ENCODE peak calls at places on chromosomes 1 and 21, in five cellular contexts. K, M, E, F and D are unnamed samples.

GRCh38 chr1:50421768-50422674 is 1.2 kb downstream of the DMRTA2 start:
- DNase-seq in F (no peak), K (no peak), E (peak), M (no peak), D (no peak)

GRCh38 chr1:16927711-16928485 is 6.2 kb downstream of the CROCC start:
- DNase-seq in E (peak), M (no peak), K (no peak), F (no peak), D (no peak)

GRCh38 chr1:168470821-168471473 is 72.8 kb downstream of the XCL2 start:
- DNase-seq in M (no peak), F (peak), E (no peak), K (peak), D (no peak)

GRCh38 chr1:230210326-230210978 is 143.4 kb downstream of the GALNT2 start:
- DNase-seq in F (peak), K (no peak), E (no peak), M (no peak), D (no peak)

GRCh38 chr21:36548866-36549265 is 68.9 kb upstream of the CLDN14 start:
- DNase-seq in E (no peak), K (no peak), F (no peak), M (no peak), D (no peak)

GRCh38 chr1:39270368-39270767 is 65.9 kb downstream of the MACF1 start:
- DNase-seq in M (no peak), E (no peak), K (no peak), F (no peak), D (no peak)

GRCh38 chr1:159869173-159869572 is 6.7 kb upstream of the VSIG8 start:
- DNase-seq in F (peak), M (no peak), K (no peak), E (no peak), D (no peak)

GRCh38 chr1:203311368-203312301 is 6.3 kb downstream of the BTG2 start:
- DNase-seq in K (no peak), M (no peak), F (no peak), E (no peak), D (no peak)

GRCh38 chr1:219518168-219518905 is 94.6 kb downstream of the ZC3H11B start:
- DNase-seq in F (peak), E (peak), M (no peak), K (peak), D (no peak)

GRCh38 chr1:76494807-76495206 is 372.5 kb upstream of the ST6GALNAC5 start:
- DNase-seq in M (no peak), F (no peak), K (no peak), E (no peak), D (no peak)

GRCh38 chr1:243246916-243247315 is 8.2 kb downstream of the CEP170 start:
- DNase-seq in E (no peak), K (no peak), M (no peak), F (peak), D (no peak)

GRCh38 chr1:226203237-226203636 is 16.7 kb upstream of the ACBD3 start:
- DNase-seq in F (no peak), E (no peak), K (no peak), M (no peak), D (no peak)

GRCh38 chr1:160537714-160538665 is 14.9 kb upstream of the SLAMF6 start:
- DNase-seq in F (no peak), M (no peak), E (no peak), K (no peak), D (no peak)

GRCh38 chr1:109112056-109112651 is 1.8 kb upstream of the ELAPOR1 start:
- DNase-seq in K (no peak), F (no peak), E (peak), M (no peak), D (no peak)

GRCh38 chr1:151806170-151806569 is 951 bp upstream of the LINGO4 start:
- DNase-seq in K (no peak), M (no peak), E (peak), F (no peak), D (no peak)

GRCh38 chr1:233238884-233239432 is 56.6 kb downstream of the PCNX2 start:
- DNase-seq in M (no peak), F (no peak), K (no peak), E (no peak), D (no peak)

GRCh38 chr1:232524056-232524455 is 105.9 kb downstream of the SIPA1L2 start:
- DNase-seq in M (no peak), F (peak), E (no peak), K (no peak), D (no peak)

GRCh38 chr1:200242379-200243041 is 167.3 kb downstream of the ZNF281 start:
- DNase-seq in M (no peak), E (no peak), K (no peak), F (no peak), D (no peak)

GRCh38 chr1:175901076-175901475 is 157.7 kb upstream of the TNR start:
- DNase-seq in E (no peak), F (no peak), M (no peak), K (no peak), D (no peak)

GRCh38 chr1:245258271-245258920 is 103.6 kb downstream of the KIF26B start:
- DNase-seq in M (peak), K (peak), F (no peak), E (no peak), D (no peak)

GRCh38 chr1:112618114-112618720 is 724 bp downstream of the ST7L start:
- DNase-seq in M (no peak), K (no peak), E (peak), F (no peak), D (no peak)

GRCh38 chr1:246450485-246451251 is 56.4 kb downstream of the SMYD3 start:
- DNase-seq in E (peak), M (no peak), K (no peak), F (peak), D (no peak)

GRCh38 chr1:211639500-211640361 is 35.7 kb downstream of the NEK2 start:
- DNase-seq in K (no peak), M (peak), F (peak), E (no peak), D (peak)

GRCh38 chr1:239606850-239607400 is 220.6 kb downstream of the CHRM3 start:
- DNase-seq in E (no peak), F (no peak), K (no peak), M (no peak), D (no peak)

GRCh38 chr1:8373547-8374270 is 55.8 kb downstream of the SLC45A1 start:
- DNase-seq in M (no peak), K (no peak), E (no peak), F (peak), D (no peak)

GRCh38 chr1:17094664-17095063 is 24.6 kb downstream of the PADI2 start:
- DNase-seq in K (no peak), E (no peak), M (no peak), F (no peak), D (no peak)

GRCh38 chr21:44926364-44927101 is 5.8 kb upstream of the ITGB2 start:
- DNase-seq in F (peak), K (no peak), M (no peak), E (no peak), D (no peak)

GRCh38 chr1:32801096-32801713 is 16.0 kb downstream of the YARS1 start:
- DNase-seq in E (no peak), M (no peak), K (no peak), F (peak), D (no peak)

GRCh38 chr1:182615468-182616129 is 11.4 kb upstream of the RGS16 start:
- DNase-seq in K (no peak), E (peak), F (peak), M (peak), D (no peak)

GRCh38 chr21:43611598-43612369 is 47.5 kb downstream of the HSF2BP start:
- DNase-seq in E (peak), M (peak), F (peak), K (peak), D (no peak)

GRCh38 chr1:39969048-39969447 is 14.1 kb downstream of the MFSD2A start:
- DNase-seq in M (peak), E (no peak), F (no peak), K (no peak), D (no peak)

GRCh38 chr1:7646981-7647901 is 123.9 kb upstream of the VAMP3 start:
- DNase-seq in F (no peak), M (peak), E (peak), K (peak), D (no peak)

GRCh38 chr1:203828002-203828401 is 32.6 kb downstream of the ZBED6 start:
- DNase-seq in M (no peak), F (no peak), K (no peak), E (no peak), D (no peak)

GRCh38 chr1:204087893-204088528 is 15.1 kb downstream of the SOX13 start:
- DNase-seq in E (no peak), K (no peak), F (no peak), M (no peak), D (peak)

GRCh38 chr1:30684881-30685795 is 38.2 kb downstream of the MATN1 start:
- DNase-seq in E (peak), K (peak), F (no peak), M (peak), D (peak)

GRCh38 chr1:98386675-98387440 is 274.7 kb upstream of the SNX7 start:
- DNase-seq in K (no peak), E (no peak), M (no peak), F (no peak), D (no peak)

GRCh38 chr1:84117868-84118267 is 26.2 kb upstream of the PRKACB start:
- DNase-seq in F (peak), K (no peak), M (no peak), E (no peak), D (no peak)

GRCh38 chr1:84121360-84121759 is 22.7 kb upstream of the PRKACB start:
- DNase-seq in F (no peak), K (no peak), E (no peak), M (no peak), D (no peak)

GRCh38 chr1:84122780-84123382 is 21.2 kb upstream of the PRKACB start:
- DNase-seq in F (peak), K (peak), M (no peak), E (peak), D (no peak)
- TF ChIP-seq CTCF in F (peak), K (peak), M (peak), E (peak), D (peak)

GRCh38 chr1:227779021-227779441 is 36.4 kb upstream of the PRSS38 start:
- DNase-seq in F (no peak), E (no peak), M (peak), K (no peak), D (no peak)
- TF ChIP-seq CTCF in F (no peak), E (no peak), M (no peak), K (no peak), D (no peak)

DNA sequence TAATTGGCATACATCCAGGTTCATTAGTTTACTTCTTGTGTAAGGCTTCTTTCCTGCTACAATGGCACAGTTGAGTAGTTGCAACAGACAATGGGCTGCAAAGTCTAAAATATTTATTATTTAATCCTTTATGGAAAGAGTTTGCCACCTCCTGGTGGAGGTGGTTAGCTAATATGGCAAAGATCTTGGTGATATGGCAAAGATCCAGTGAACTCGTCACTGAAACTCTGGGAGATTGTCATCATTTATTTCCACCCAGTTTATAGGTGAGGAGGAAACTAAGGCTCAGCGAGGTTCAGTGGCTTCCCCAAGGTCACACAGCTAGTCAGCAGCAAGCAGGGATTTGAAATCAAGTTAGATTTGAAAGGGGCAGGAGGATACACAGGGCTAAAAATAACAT is 16.1 kb upstream of the IFFO2 start:
- DNase-seq in K (peak), M (no peak), F (no peak), E (no peak), D (no peak)
- TF ChIP-seq CTCF in K (no peak), M (peak), F (peak), E (peak), D (peak)

GRCh38 chr1:171985639-171986038 is 144.3 kb downstream of the DNM3 start:
- DNase-seq in M (no peak), F (no peak), E (peak), K (peak), D (no peak)
- TF ChIP-seq CTCF in M (peak), F (peak), E (peak), K (peak), D (no peak)

GRCh38 chr1:223129229-223129851 is 13.7 kb downstream of the TLR5 start:
- DNase-seq in F (peak), M (peak), K (peak), E (peak), D (no peak)
- TF ChIP-seq CTCF in F (peak), M (peak), K (peak), E (peak), D (peak)

GRCh38 chr1:198206292-198206691 is 49.5 kb downstream of the NEK7 start:
- DNase-seq in F (no peak), E (no peak), M (no peak), K (no peak), D (no peak)
- TF ChIP-seq CTCF in F (no peak), E (peak), M (no peak), K (no peak), D (peak)

GRCh38 chr1:85273397-85273796 is 3.0 kb downstream of the BCL10 start:
- DNase-seq in K (no peak), E (no peak), F (no peak), M (no peak), D (no peak)
- TF ChIP-seq CTCF in K (no peak), E (no peak), F (no peak), M (no peak), D (no peak)

GRCh38 chr1:37392051-37392450 is 82.3 kb upstream of the ZC3H12A start:
- DNase-seq in K (no peak), M (no peak), F (no peak), E (peak), D (no peak)

GRCh38 chr1:37393173-37393572 is 81.2 kb upstream of the ZC3H12A start:
- DNase-seq in E (no peak), M (no peak), K (no peak), F (no peak), D (no peak)

GRCh38 chr1:37393585-37394120 is 80.7 kb upstream of the ZC3H12A start:
- DNase-seq in E (no peak), K (no peak), M (no peak), F (no peak), D (no peak)

GRCh38 chr1:37398096-37398495 is 76.3 kb upstream of the ZC3H12A start:
- DNase-seq in F (no peak), K (no peak), E (no peak), M (no peak), D (no peak)

DNA sequence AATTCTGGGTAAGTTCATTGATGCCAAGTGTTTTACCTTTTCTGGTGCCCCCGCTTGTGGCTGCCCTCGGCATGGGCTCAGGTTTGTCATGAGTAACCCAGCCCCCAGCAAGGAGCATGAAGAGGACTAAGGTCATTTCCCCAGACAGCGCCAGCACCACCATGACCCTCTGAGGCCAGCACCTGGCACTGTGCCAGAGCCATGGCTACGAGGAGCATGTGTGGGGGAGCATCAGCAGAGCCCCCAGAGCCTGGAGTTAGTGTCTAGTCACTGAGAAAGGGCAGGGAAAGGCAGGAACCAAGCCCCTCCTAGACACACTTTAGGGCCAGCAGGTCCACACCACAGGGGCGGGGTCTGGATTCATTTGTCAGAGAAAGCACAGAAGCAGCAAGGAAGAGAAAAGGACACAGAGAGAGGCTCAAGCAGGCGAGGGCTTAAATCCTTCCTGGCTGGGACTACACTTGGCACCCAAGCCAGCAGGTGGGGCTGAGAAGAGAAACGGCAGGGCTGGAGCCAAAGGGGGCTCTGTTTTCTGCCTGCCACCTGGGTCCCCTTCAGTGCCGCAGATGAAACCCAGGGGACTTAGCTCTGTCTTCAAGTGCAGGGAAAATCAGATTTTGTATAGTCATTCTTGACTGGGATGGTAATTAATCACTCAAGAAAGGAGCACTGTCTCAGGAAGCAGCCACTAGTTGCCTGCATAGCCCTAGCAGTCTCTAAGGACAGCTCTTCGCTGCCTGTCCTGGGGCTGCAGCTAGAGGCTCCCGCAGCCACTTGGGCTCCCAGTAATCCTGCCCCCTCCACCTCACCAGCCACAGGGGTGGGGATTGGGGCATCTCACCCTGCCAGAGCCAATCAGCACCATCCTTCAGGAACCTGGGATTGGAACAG is 79.6 kb upstream of the ZC3H12A start:
- DNase-seq in K (no peak), M (no peak), F (no peak), E (peak), D (no peak)
- TF ChIP-seq CTCF in K (no peak), M (no peak), F (no peak), E (no peak), D (no peak)

GRCh38 chr1:167219646-167220536 is 795 bp upstream of the POU2F1 start:
- DNase-seq in E (peak), K (peak), M (peak), F (peak), D (peak)
- TF ChIP-seq CTCF in E (no peak), K (peak), M (no peak), F (no peak), D (no peak)

GRCh38 chr1:27559466-27560030 is 44.4 kb downstream of the AHDC1 start:
- DNase-seq in E (peak), M (no peak), F (no peak), K (no peak), D (no peak)
- TF ChIP-seq CTCF in E (no peak), M (no peak), F (no peak), K (no peak), D (no peak)